ENCODE peak calls at places on chromosomes 13 and 19, in eight cellular contexts. P, U, A, C, E, Y, G and Q are unnamed samples.

GRCh38 chr13:110312669-110313031 is 5.6 kb downstream of the COL4A2 start:
- DNase-seq in P (no peak), Y (no peak), C (no peak), U (no peak), A (no peak), G (no peak), E (no peak), Q (no peak)

GRCh38 chr19:7655581-7655980 is 13.3 kb upstream of the RETN start:
- DNase-seq in E (no peak), P (no peak), Y (no peak), A (no peak), U (peak; percentile 88), G (no peak), C (no peak), Q (peak; percentile 92)

GRCh38 chr13:50589651-50590054 is 253.8 kb downstream of the DLEU7 start:
- DNase-seq in U (no peak), Y (no peak), C (no peak), E (no peak), P (no peak), A (no peak), G (no peak), Q (no peak)

GRCh38 chr19:7748756-7749155 is 1.4 kb upstream of the CD209 start:
- DNase-seq in C (no peak), U (no peak), G (no peak), E (no peak), P (no peak), A (no peak), Y (no peak), Q (peak; percentile 16)

GRCh38 chr13:49683489-49683888 is 7.8 kb downstream of the EBPL start:
- DNase-seq in U (no peak), G (no peak), E (no peak), P (no peak), Y (no peak), C (no peak), A (no peak), Q (no peak)

GRCh38 chr19:3321696-3322095 is 44.7 kb upstream of the NFIC start:
- DNase-seq in P (no peak), Y (no peak), G (no peak), A (no peak), C (no peak), U (no peak), E (no peak), Q (no peak)

GRCh38 chr19:3821857-3822364 is 35.7 kb upstream of the MATK start:
- DNase-seq in U (peak; percentile 67), Y (peak; percentile 73), G (peak; percentile 84), C (no peak), A (peak; percentile 92), P (peak; percentile 28), E (peak; percentile 87), Q (peak; percentile 76)

GRCh38 chr19:3670796-3671679 is 29.2 kb downstream of the PIP5K1C start:
- DNase-seq in Y (peak; percentile 85), C (peak; percentile 34), P (peak; percentile 67), G (no peak), U (peak; percentile 69), E (no peak), A (no peak), Q (no peak)

GRCh38 chr13:53200498-53201453 is 172.2 kb downstream of the OLFM4 start:
- DNase-seq in G (no peak), P (no peak), A (peak; percentile 92), C (no peak), Y (peak; percentile 70), E (peak; percentile 94), U (no peak), Q (no peak)

GRCh38 chr13:80054806-80055205 is 286.1 kb downstream of the SPRY2 start:
- DNase-seq in A (no peak), E (no peak), P (no peak), G (no peak), C (no peak), Y (no peak), U (no peak), Q (no peak)

GRCh38 chr19:16446108-16447014 is 25.4 kb downstream of the EPS15L1 start:
- DNase-seq in E (no peak), U (no peak), Y (no peak), A (no peak), P (no peak), G (no peak), C (no peak), Q (no peak)

GRCh38 chr19:18750295-18750970 is 40.7 kb downstream of the COMP start:
- DNase-seq in C (no peak), Y (no peak), E (no peak), U (no peak), G (no peak), A (no peak), P (no peak), Q (no peak)

GRCh38 chr19:50897191-50897607 is 14.0 kb downstream of the KLK4 start:
- DNase-seq in Y (no peak), G (no peak), E (no peak), U (no peak), A (no peak), P (no peak), C (no peak), Q (no peak)

GRCh38 chr13:113298001-113298945 is 1.2 kb downstream of the LAMP1 start:
- DNase-seq in P (no peak), C (no peak), G (no peak), U (no peak), A (no peak), Y (no peak), E (no peak), Q (peak; percentile 21)

GRCh38 chr13:113297370-113297871 is 382 bp downstream of the LAMP1 start:
- DNase-seq in U (no peak), P (no peak), Y (no peak), E (no peak), C (no peak), A (peak; percentile 33), G (peak; percentile 65), Q (peak; percentile 52)

GRCh38 chr13:113299951-113300350 is 2.9 kb downstream of the LAMP1 start:
- DNase-seq in G (no peak), A (no peak), C (no peak), U (no peak), E (no peak), Y (peak; percentile 42), P (no peak), Q (no peak)

GRCh38 chr13:113291997-113292862 is 4.8 kb upstream of the LAMP1 start:
- DNase-seq in C (no peak), A (peak; percentile 25), Y (peak; percentile 80), U (no peak), E (peak; percentile 74), G (no peak), P (peak; percentile 78), Q (no peak)

GRCh38 chr13:113296842-113297369 is at the start of gene LAMP1:
- DNase-seq in E (peak; percentile 100), C (peak; percentile 97), P (peak; percentile 98), U (peak; percentile 94), Y (peak; percentile 100), A (peak; percentile 100), G (peak; percentile 97), Q (peak; percentile 100)
- TF ChIP-seq CTCF in E (no peak), C (no peak), P (no peak), U (no peak), Y (no peak), A (no peak), G (no peak), Q (no peak)

GRCh38 chr13:21061077-21061945 is at the start of gene LATS2:
- DNase-seq in Y (peak; percentile 98), A (peak; percentile 97), G (peak; percentile 55), C (peak; percentile 89), P (peak; percentile 96), U (peak; percentile 93), E (peak; percentile 98), Q (peak; percentile 88)
- TF ChIP-seq CTCF in Y (peak; percentile 8), A (no peak), G (no peak), C (peak; percentile 26), P (no peak), U (no peak), E (no peak), Q (no peak)

GRCh38 chr19:36058481-36059179 is 3.9 kb downstream of the WDR62 start:
- DNase-seq in C (no peak), G (no peak), E (no peak), Y (no peak), U (no peak), P (no peak), A (no peak), Q (no peak)

GRCh38 chr19:36054733-36055686 is at the start of gene WDR62:
- DNase-seq in G (peak; percentile 40), U (peak; percentile 94), Y (peak; percentile 96), A (peak; percentile 94), E (peak; percentile 98), C (no peak), P (peak; percentile 90), Q (peak; percentile 80)

GRCh38 chr19:36051637-36052036 is 2.4 kb downstream of the THAP8 start:
- DNase-seq in A (no peak), U (no peak), Y (no peak), E (no peak), C (no peak), G (no peak), P (no peak), Q (no peak)

GRCh38 chr19:36051236-36051635 is 2.8 kb downstream of the THAP8 start:
- DNase-seq in P (no peak), E (peak; percentile 18), C (no peak), Y (no peak), U (no peak), A (peak; percentile 27), G (no peak), Q (no peak)

DNA sequence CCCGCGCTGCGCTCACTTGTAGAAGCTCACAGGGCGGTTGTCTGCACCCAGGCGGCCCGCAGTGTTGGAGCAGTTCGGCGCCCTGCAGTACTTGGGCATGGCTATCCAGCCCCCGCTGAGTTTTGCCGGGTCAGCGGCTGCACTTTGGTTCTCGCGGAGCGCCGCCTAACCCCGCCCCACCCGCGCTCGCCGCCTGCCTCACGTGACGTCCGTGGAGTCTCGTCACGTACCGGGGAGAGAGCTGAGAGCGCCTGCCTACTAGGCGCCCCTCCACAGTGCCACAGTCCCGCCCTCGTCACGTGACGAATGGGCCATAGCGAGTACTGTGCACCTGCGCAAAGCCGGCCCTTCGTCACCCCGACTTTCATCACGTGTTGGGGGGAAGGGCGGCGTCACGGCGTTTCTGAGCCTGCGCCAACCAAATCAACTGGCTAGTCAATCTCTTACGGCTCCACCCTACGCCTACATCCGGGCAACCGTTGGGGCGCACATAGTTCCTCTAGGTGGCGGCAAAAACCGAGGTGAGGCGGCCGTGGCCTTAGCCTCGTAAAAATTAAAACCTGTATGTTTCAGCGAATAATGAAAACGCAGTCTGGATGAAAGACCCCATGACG is at the start of gene THAP8:
- DNase-seq in G (peak; percentile 100), U (peak; percentile 100), P (peak; percentile 100), A (peak; percentile 97), E (peak; percentile 97), Y (peak; percentile 100), C (peak; percentile 98), Q (peak; percentile 100)
- TF ChIP-seq CTCF in G (peak; percentile 66), U (peak; percentile 53), P (peak; percentile 55), A (no peak), E (peak; percentile 16), Y (peak; percentile 51), C (peak; percentile 57), Q (peak; percentile 9)

DNA sequence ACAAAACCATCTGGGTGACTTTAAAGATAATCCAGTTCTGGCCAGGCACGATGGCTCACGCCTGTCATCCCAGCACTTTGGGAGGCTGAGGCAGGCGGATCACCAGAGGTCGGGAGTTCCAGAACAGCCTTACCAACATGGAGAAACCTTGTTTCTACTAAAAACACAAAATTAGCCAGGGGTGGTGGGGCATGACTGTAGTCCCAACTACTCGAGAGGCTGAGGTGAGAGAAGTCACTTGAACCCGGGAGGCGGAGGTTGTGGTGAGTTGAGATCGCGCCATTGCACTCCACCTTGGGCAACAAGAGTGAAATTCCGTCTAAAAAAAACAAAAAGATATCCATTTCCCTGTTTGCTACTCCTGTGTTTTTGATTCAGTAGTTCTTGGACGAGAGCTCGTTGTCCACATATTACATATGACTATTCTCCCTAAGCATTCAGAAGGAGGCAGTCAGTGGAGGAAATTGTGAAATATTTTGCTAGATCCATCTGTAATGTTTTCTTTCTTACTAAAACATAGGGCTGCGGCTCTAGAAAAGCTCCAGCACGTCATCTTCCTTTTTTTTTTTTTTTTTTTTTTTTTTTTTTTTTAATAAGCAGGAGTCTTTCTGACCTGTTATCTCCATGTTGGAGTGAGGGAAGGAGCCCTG is 33.6 kb downstream of the ZNF701 start:
- DNase-seq in P (no peak), Y (no peak), E (no peak), U (no peak), C (no peak), G (no peak), A (no peak), Q (no peak)
- TF ChIP-seq CTCF in P (no peak), Y (no peak), E (no peak), U (no peak), C (no peak), G (no peak), A (no peak), Q (no peak)